ENCODE peak calls at places on chromosomes 11 and 22, in eight cellular contexts. T is foreskin keratinocyte; X is stimulated activated naive CD8-positive, alpha-beta T cell treated with anti-CD3 and anti-CD28 coated beads, Interleukin-15, amount 100 ng/mL, for 72 hours; A is type B pancreatic cell; O is AG10803; W is non-pigmented ciliary epithelial cell; U is NCI-H2171 treated with DMSO at 0.1 percent for 48 hours; F is activated T-cell treated with anti-CD3 and anti-CD28 coated beads for 1 hour. V is an unnamed sample.

GRCh38 chr11:61334434-61335354 is 1.7 kb downstream of the TKFC start:
- DNase-seq in T (peak), X (no peak), A (no peak), O (no peak), W (no peak), U (no peak), F (no peak), V (no peak)

GRCh38 chr11:103659138-103659734 is 377.2 kb upstream of the DDI1 start:
- DNase-seq in T (peak), X (no peak), A (no peak), O (peak), W (no peak), U (no peak), F (no peak), V (peak)

GRCh38 chr11:58787903-58788302 is 56.2 kb upstream of the GLYAT start:
- DNase-seq in T (peak), X (no peak), A (no peak), O (no peak), W (no peak), U (no peak), F (no peak), V (no peak)

GRCh38 chr11:330694-331314 is 10.1 kb upstream of the IFITM3 start:
- DNase-seq in T (no peak), X (peak), A (no peak), O (no peak), W (no peak), U (no peak), F (no peak), V (no peak)

GRCh38 chr11:129639300-129639699 is 176.3 kb upstream of the TMEM45B start:
- DNase-seq in T (peak), X (peak), A (no peak), O (peak), W (peak), U (no peak), F (no peak), V (no peak)

GRCh38 chr22:19522881-19523239 is 1.4 kb downstream of the CLDN5 start:
- DNase-seq in T (no peak), X (no peak), A (no peak), O (no peak), W (no peak), U (peak), F (no peak), V (no peak)

GRCh38 chr11:69546735-69547370 is 65.4 kb downstream of the LINC01488 start:
- DNase-seq in T (no peak), X (peak), A (no peak), O (no peak), W (no peak), U (no peak), F (no peak), V (no peak)

GRCh38 chr22:37187891-37188761 is at the start of gene C1QTNF6:
- DNase-seq in T (peak), X (no peak), A (no peak), O (peak), W (no peak), U (no peak), F (no peak), V (peak)

GRCh38 chr11:97850726-97851125 is 1170.0 kb upstream of the CNTN5 start:
- DNase-seq in T (no peak), X (no peak), A (no peak), O (no peak), W (no peak), U (no peak), F (no peak), V (peak)

GRCh38 chr11:112579282-112579681 is 318.6 kb upstream of the PLET1 start:
- DNase-seq in T (no peak), X (no peak), A (no peak), O (no peak), W (no peak), U (no peak), F (no peak), V (no peak)

GRCh38 chr22:26777402-26777801 is 120.0 kb downstream of the MIAT start:
- DNase-seq in T (no peak), X (no peak), A (no peak), O (peak), W (no peak), U (no peak), F (no peak), V (no peak)

GRCh38 chr11:122099345-122100045 is 16.5 kb downstream of the BLID start:
- DNase-seq in T (peak), X (no peak), A (no peak), O (peak), W (no peak), U (no peak), F (no peak), V (no peak)

GRCh38 chr11:134033696-134034491 is 35.0 kb upstream of the JAM3 start:
- DNase-seq in T (peak), X (peak), A (no peak), O (peak), W (peak), U (peak), F (peak), V (peak)

GRCh38 chr11:65254724-65255123 is 7.0 kb upstream of the POLA2 start:
- DNase-seq in T (no peak), X (no peak), A (no peak), O (no peak), W (no peak), U (no peak), F (no peak), V (no peak)

GRCh38 chr11:112745958-112746357 is 215.3 kb upstream of the NCAM1 start:
- DNase-seq in T (no peak), X (no peak), A (no peak), O (no peak), W (no peak), U (no peak), F (no peak), V (no peak)

GRCh38 chr22:20803696-20804324 is 29.9 kb downstream of the SERPIND1 start:
- DNase-seq in T (no peak), X (peak), A (no peak), O (peak), W (no peak), U (peak), F (no peak), V (peak)

GRCh38 chr11:70580036-70580805 is 181.9 kb downstream of the CTTN start:
- DNase-seq in T (no peak), X (no peak), A (no peak), O (no peak), W (no peak), U (no peak), F (no peak), V (peak)

GRCh38 chr22:50184541-50185383 is 951 bp upstream of the TRABD start:
- DNase-seq in T (no peak), X (no peak), A (no peak), O (no peak), W (no peak), U (no peak), F (no peak), V (peak)

GRCh38 chr11:27139742-27140141 is 99.1 kb downstream of the BBOX1 start:
- DNase-seq in T (no peak), X (no peak), A (no peak), O (no peak), W (no peak), U (no peak), F (no peak), V (no peak)

GRCh38 chr11:34493926-34494595 is 19.5 kb downstream of the ELF5 start:
- DNase-seq in T (no peak), X (no peak), A (no peak), O (no peak), W (no peak), U (no peak), F (no peak), V (no peak)

GRCh38 chr11:111335124-111335535 is 36.8 kb downstream of the POU2AF3 start:
- DNase-seq in T (no peak), X (no peak), A (no peak), O (no peak), W (no peak), U (no peak), F (no peak), V (no peak)

GRCh38 chr22:44546686-44547310 is 48.8 kb upstream of the RTL6 start:
- DNase-seq in T (no peak), X (no peak), A (no peak), O (no peak), W (no peak), U (no peak), F (no peak), V (no peak)

GRCh38 chr11:56331861-56332491 is 13.9 kb upstream of the OR8K1 start:
- DNase-seq in T (no peak), X (no peak), A (peak), O (no peak), W (no peak), U (no peak), F (no peak), V (no peak)

GRCh38 chr11:10633261-10633660 is 60.3 kb downstream of the IRAG1 start:
- DNase-seq in T (no peak), X (no peak), A (no peak), O (no peak), W (no peak), U (no peak), F (no peak), V (no peak)

GRCh38 chr11:46912526-46913150 is 5.7 kb downstream of the LRP4 start:
- DNase-seq in T (peak), X (no peak), A (no peak), O (no peak), W (no peak), U (no peak), F (no peak), V (peak)

GRCh38 chr11:61632096-61632495 is 48.1 kb upstream of the DAGLA start:
- DNase-seq in T (no peak), X (no peak), A (no peak), O (no peak), W (no peak), U (peak), F (no peak), V (peak)

GRCh38 chr11:25247336-25247735 is 750.5 kb downstream of the LUZP2 start:
- DNase-seq in T (peak), X (no peak), A (no peak), O (no peak), W (no peak), U (no peak), F (no peak), V (no peak)

GRCh38 chr22:27278986-27279385 is 522.6 kb downstream of the MN1 start:
- DNase-seq in T (peak), X (no peak), A (no peak), O (peak), W (no peak), U (no peak), F (no peak), V (no peak)

V was measured in neural progenitor cell.